ENCODE peak calls at places on chromosomes 12 and 14, in four cellular contexts. L is GOT3, R is psoas muscle, E is fibroblast of pulmonary artery. K is an unnamed sample.

GRCh38 chr12:42326466-42327226 is 679 bp downstream of the PPHLN1 start:
- DNase-seq in L (no peak), R (no peak), E (peak), K (no peak)

GRCh38 chr14:68780358-68781160 is 12.3 kb downstream of the ZFP36L1 start:
- DNase-seq in L (no peak), R (peak), E (peak), K (no peak)

GRCh38 chr12:70043490-70044138 is 199.6 kb upstream of the CNOT2 start:
- DNase-seq in L (no peak), R (no peak), E (peak), K (no peak)

GRCh38 chr14:34628681-34629135 is 1.2 kb downstream of the SNX6 start:
- DNase-seq in L (no peak), R (no peak), E (peak), K (no peak)

GRCh38 chr14:102508774-102509743 is 517 bp downstream of the ANKRD9 start:
- DNase-seq in L (no peak), R (peak), E (peak), K (no peak)

GRCh38 chr14:45486599-45486998 is 233.6 kb upstream of the MIS18BP1 start:
- DNase-seq in L (no peak), R (no peak), E (no peak), K (no peak)

GRCh38 chr14:21106506-21107359 is 5.9 kb downstream of the TMEM253 start:
- DNase-seq in L (no peak), R (peak), E (peak), K (peak)

GRCh38 chr14:81480741-81481140 is 52.9 kb downstream of the SEL1L start:
- DNase-seq in L (no peak), R (no peak), E (no peak), K (no peak)

GRCh38 chr12:89051065-89051677 is 301.1 kb downstream of the DUSP6 start:
- DNase-seq in L (no peak), R (no peak), E (peak), K (peak)

GRCh38 chr12:26122681-26123481 is 2.0 kb downstream of the BHLHE41 start:
- DNase-seq in L (no peak), R (peak), E (peak), K (no peak)

K was measured in stimulated activated naive B cell treated with anti-CD40 and anti-IgM and Interleukin-4, amounts not matched to agents 10 μg/mL and 1 μg/mL and 100 μg/mL, for 72 hours.